ENCODE peak calls at places on chromosomes 16 and 17, in four cellular contexts. One of them, this sample, is unnamed.

GRCh38 chr17:9002610-9003354 is 18.5 kb upstream of the NTN1 start:
- DNase-seq in body of pancreas: peak; percentile 32
- DNase-seq in heart right ventricle: no peak
- DNase-seq in mammary epithelial cell: peak; percentile 28
- DNase-seq in this sample: peak; percentile 18

GRCh38 chr17:8793649-8794048 is 5.5 kb downstream of the MFSD6L start:
- DNase-seq in body of pancreas: no peak
- DNase-seq in heart right ventricle: no peak
- DNase-seq in mammary epithelial cell: no peak
- DNase-seq in this sample: no peak

GRCh38 chr17:35534694-35535093 is 2.8 kb downstream of the SLFN12L start:
- DNase-seq in body of pancreas: no peak
- DNase-seq in heart right ventricle: no peak
- DNase-seq in mammary epithelial cell: no peak
- DNase-seq in this sample: no peak

GRCh38 chr16:81457326-81458133 is 12.9 kb downstream of the CMIP start:
- DNase-seq in body of pancreas: no peak
- DNase-seq in heart right ventricle: no peak
- DNase-seq in mammary epithelial cell: peak; percentile 45
- DNase-seq in this sample: no peak

GRCh38 chr17:1487939-1488825 is 4.3 kb downstream of the MYO1C start:
- DNase-seq in body of pancreas: peak; percentile 85
- DNase-seq in heart right ventricle: peak; percentile 91
- DNase-seq in mammary epithelial cell: peak; percentile 71
- DNase-seq in this sample: peak; percentile 24

GRCh38 chr17:75457047-75457654 is 716 bp downstream of the TMEM94 start:
- DNase-seq in body of pancreas: peak; percentile 16
- DNase-seq in heart right ventricle: peak; percentile 26
- DNase-seq in mammary epithelial cell: peak; percentile 15
- DNase-seq in this sample: peak; percentile 44

GRCh38 chr17:81973432-81973831 is 4.0 kb upstream of the ASPSCR1 start:
- DNase-seq in body of pancreas: no peak
- DNase-seq in heart right ventricle: no peak
- DNase-seq in mammary epithelial cell: no peak
- DNase-seq in this sample: no peak

GRCh38 chr16:50311891-50312501 is 45.6 kb downstream of the ADCY7 start:
- DNase-seq in body of pancreas: no peak
- DNase-seq in heart right ventricle: no peak
- DNase-seq in mammary epithelial cell: no peak
- DNase-seq in this sample: no peak

GRCh38 chr16:86345521-86345920 is 164.8 kb upstream of the FOXF1 start:
- DNase-seq in body of pancreas: no peak
- DNase-seq in heart right ventricle: no peak
- DNase-seq in mammary epithelial cell: no peak
- DNase-seq in this sample: no peak

GRCh38 chr16:84408314-84408690 is 40.0 kb downstream of the ATP2C2 start:
- DNase-seq in body of pancreas: no peak
- DNase-seq in heart right ventricle: no peak
- DNase-seq in mammary epithelial cell: no peak
- DNase-seq in this sample: no peak

GRCh38 chr17:4463818-4464501 is 30.2 kb downstream of the SPNS3 start:
- DNase-seq in body of pancreas: no peak
- DNase-seq in heart right ventricle: peak; percentile 41
- DNase-seq in mammary epithelial cell: no peak
- DNase-seq in this sample: no peak

GRCh38 chr16:84892097-84892496 is 72.3 kb downstream of the CRISPLD2 start:
- DNase-seq in body of pancreas: no peak
- DNase-seq in heart right ventricle: no peak
- DNase-seq in mammary epithelial cell: no peak
- DNase-seq in this sample: no peak

GRCh38 chr16:27273330-27273669 is 4.7 kb upstream of the NSMCE1 start:
- DNase-seq in body of pancreas: no peak
- DNase-seq in heart right ventricle: no peak
- DNase-seq in mammary epithelial cell: no peak
- DNase-seq in this sample: no peak
- H3K27ac ChIP-seq in body of pancreas: no peak overlapping the region
- H3K27ac ChIP-seq in heart right ventricle: no peak overlapping the region
- H3K27ac ChIP-seq in mammary epithelial cell: no peak overlapping the region
- H3K27ac ChIP-seq in this sample: no peak overlapping the region

GRCh38 chr16:4091638-4092037 is 24.6 kb downstream of the ADCY9 start:
- DNase-seq in body of pancreas: peak; percentile 33
- DNase-seq in heart right ventricle: no peak
- DNase-seq in mammary epithelial cell: no peak
- DNase-seq in this sample: no peak
- H3K27ac ChIP-seq in body of pancreas: no peak overlapping the region
- H3K27ac ChIP-seq in heart right ventricle: peak overlapping the region; percentile 83
- H3K27ac ChIP-seq in mammary epithelial cell: no peak overlapping the region
- H3K27ac ChIP-seq in this sample: no peak overlapping the region

GRCh38 chr17:78041401-78042179 is 83.1 kb downstream of the TNRC6C start:
- DNase-seq in body of pancreas: no peak
- DNase-seq in heart right ventricle: no peak
- DNase-seq in mammary epithelial cell: no peak
- DNase-seq in this sample: no peak

GRCh38 chr17:78040561-78041400 is 82.3 kb downstream of the TNRC6C start:
- DNase-seq in body of pancreas: peak; percentile 39
- DNase-seq in heart right ventricle: peak; percentile 54
- DNase-seq in mammary epithelial cell: peak; percentile 67
- DNase-seq in this sample: peak; percentile 88

GRCh38 chr17:78037280-78037679 is 78.8 kb downstream of the TNRC6C start:
- DNase-seq in body of pancreas: no peak
- DNase-seq in heart right ventricle: no peak
- DNase-seq in mammary epithelial cell: no peak
- DNase-seq in this sample: no peak

GRCh38 chr17:78039581-78039980 is 81.1 kb downstream of the TNRC6C start:
- DNase-seq in body of pancreas: no peak
- DNase-seq in heart right ventricle: no peak
- DNase-seq in mammary epithelial cell: no peak
- DNase-seq in this sample: no peak

DNA sequence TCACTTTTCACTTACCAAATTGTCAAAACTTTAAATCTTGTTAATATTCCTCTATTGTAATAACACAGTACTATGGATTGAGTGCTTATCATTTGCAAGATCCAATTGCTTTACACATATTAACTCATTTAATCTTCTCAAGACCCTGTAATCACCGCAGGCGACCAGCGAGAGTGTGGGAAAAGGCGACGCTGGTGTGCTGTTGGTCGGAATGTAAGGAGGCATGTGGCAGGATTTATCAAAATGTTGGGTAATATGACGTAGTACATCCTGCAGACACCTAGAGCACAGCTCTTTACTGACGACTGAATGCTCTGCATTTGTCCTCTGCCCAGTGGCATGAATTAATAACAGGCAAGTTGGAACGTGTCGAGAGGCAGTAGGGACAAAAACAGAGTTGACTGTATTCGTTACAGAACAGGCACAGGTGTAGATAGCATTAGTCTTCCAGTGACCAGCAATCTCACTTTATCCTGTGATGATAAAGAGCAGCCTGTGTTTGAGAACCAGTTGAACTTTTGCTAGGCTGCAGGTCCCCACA is 80.3 kb downstream of the TNRC6C start:
- DNase-seq in body of pancreas: no peak
- DNase-seq in heart right ventricle: no peak
- DNase-seq in mammary epithelial cell: peak; percentile 81
- DNase-seq in this sample: no peak
- H3K27ac ChIP-seq in body of pancreas: no peak overlapping the region
- H3K27ac ChIP-seq in heart right ventricle: no peak overlapping the region
- H3K27ac ChIP-seq in mammary epithelial cell: no peak overlapping the region
- H3K27ac ChIP-seq in this sample: peak overlapping the region; percentile 99

GRCh38 chr17:41579484-41580243 is 7.0 kb downstream of the KRT14 start:
- DNase-seq in body of pancreas: peak; percentile 92
- DNase-seq in heart right ventricle: peak; percentile 80
- DNase-seq in mammary epithelial cell: peak; percentile 98
- DNase-seq in this sample: peak; percentile 23
- H3K27ac ChIP-seq in body of pancreas: no peak overlapping the region
- H3K27ac ChIP-seq in heart right ventricle: no peak overlapping the region
- H3K27ac ChIP-seq in mammary epithelial cell: peak overlapping the region; percentile 97
- H3K27ac ChIP-seq in this sample: no peak overlapping the region

GRCh38 chr17:80175411-80175810 is 5.6 kb downstream of the CARD14 start:
- DNase-seq in body of pancreas: no peak
- DNase-seq in heart right ventricle: no peak
- DNase-seq in mammary epithelial cell: no peak
- DNase-seq in this sample: no peak

GRCh38 chr17:80177986-80178590 is 8.3 kb downstream of the CARD14 start:
- DNase-seq in body of pancreas: no peak
- DNase-seq in heart right ventricle: no peak
- DNase-seq in mammary epithelial cell: no peak
- DNase-seq in this sample: no peak

GRCh38 chr17:80173916-80174315 is 4.1 kb downstream of the CARD14 start:
- DNase-seq in body of pancreas: no peak
- DNase-seq in heart right ventricle: no peak
- DNase-seq in mammary epithelial cell: no peak
- DNase-seq in this sample: no peak

GRCh38 chr17:80180192-80180591 is 10.4 kb downstream of the CARD14 start:
- DNase-seq in body of pancreas: no peak
- DNase-seq in heart right ventricle: no peak
- DNase-seq in mammary epithelial cell: no peak
- DNase-seq in this sample: no peak

DNA sequence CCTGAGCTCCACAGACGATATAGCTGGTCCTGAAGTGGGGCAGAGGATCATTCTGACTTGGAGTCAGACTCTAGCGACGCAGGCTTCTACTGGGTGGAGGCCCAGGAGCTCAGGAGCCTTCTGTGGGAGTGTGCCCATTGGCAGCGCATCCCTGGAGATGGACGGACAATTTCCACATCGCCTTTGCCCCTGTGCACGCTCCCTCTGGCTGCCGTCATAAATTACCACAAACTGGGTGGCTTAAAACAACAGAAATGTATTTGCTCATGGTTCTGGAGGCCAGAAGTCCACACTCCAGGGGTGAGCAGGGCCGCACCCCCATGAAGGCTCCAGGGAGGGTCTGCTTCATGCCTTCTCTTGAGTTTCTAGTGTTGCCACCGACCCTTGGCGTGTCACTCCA is 6.9 kb downstream of the CARD14 start:
- DNase-seq in body of pancreas: no peak
- DNase-seq in heart right ventricle: no peak
- DNase-seq in mammary epithelial cell: no peak
- DNase-seq in this sample: no peak
- H3K27ac ChIP-seq in body of pancreas: no peak overlapping the region
- H3K27ac ChIP-seq in heart right ventricle: no peak overlapping the region
- H3K27ac ChIP-seq in mammary epithelial cell: no peak overlapping the region
- H3K27ac ChIP-seq in this sample: no peak overlapping the region

DNA sequence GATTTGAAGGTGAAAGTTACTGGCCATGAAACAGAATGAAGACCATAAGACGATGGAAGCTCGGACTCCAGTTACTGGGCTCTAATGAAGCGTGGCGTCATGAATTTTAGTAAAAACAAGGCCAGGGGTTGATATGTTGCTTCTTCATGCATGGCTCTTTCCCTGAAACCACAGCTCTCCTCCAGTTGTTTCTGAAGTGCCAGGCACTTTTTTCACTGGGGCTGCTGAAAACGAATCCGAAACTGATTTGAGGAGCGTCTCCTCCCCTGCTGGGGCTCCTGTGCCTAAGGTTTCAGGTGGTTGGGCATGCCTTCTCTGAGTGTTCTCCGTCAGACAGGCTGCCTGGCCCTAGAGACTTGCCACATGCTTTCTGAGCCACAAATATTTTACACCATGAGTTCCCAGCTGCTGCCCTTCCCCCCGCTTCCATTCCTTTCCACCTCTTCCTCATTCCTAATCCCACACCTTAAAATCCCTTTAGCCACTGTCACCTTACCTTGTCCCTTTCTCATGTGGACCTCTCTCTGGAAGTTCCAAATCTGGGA is 3.7 kb upstream of the MYL4 start:
- DNase-seq in body of pancreas: peak; percentile 42
- DNase-seq in heart right ventricle: peak; percentile 54
- DNase-seq in mammary epithelial cell: peak; percentile 80
- DNase-seq in this sample: no peak
- H3K27ac ChIP-seq in body of pancreas: no peak overlapping the region
- H3K27ac ChIP-seq in heart right ventricle: peak overlapping the region; percentile 92
- H3K27ac ChIP-seq in mammary epithelial cell: no peak overlapping the region
- H3K27ac ChIP-seq in this sample: peak overlapping the region; percentile 68

GRCh38 chr17:44378171-44378705 is 11.2 kb downstream of the ITGA2B start:
- DNase-seq in body of pancreas: no peak
- DNase-seq in heart right ventricle: no peak
- DNase-seq in mammary epithelial cell: no peak
- DNase-seq in this sample: no peak
- H3K27ac ChIP-seq in body of pancreas: no peak overlapping the region
- H3K27ac ChIP-seq in heart right ventricle: no peak overlapping the region
- H3K27ac ChIP-seq in mammary epithelial cell: no peak overlapping the region
- H3K27ac ChIP-seq in this sample: no peak overlapping the region